ENCODE peak calls at places on chromosome 21, in six cellular contexts. L is IMR-90, X is mesendoderm, C is trophoblast cell, P is mesenchymal stem cell, U is H1. Z is an unnamed sample.

GRCh38 chr21:29105218-29105617 is 25.2 kb upstream of the MAP3K7CL start:
- DNase-seq in C (no peak), U (no peak), P (peak; percentile 45), L (peak; percentile 63), X (peak; percentile 52), Z (no peak)

GRCh38 chr21:34083357-34083756 is 10.0 kb downstream of the MRPS6 start:
- DNase-seq in L (no peak), X (no peak), U (no peak), P (no peak), C (no peak), Z (no peak)

GRCh38 chr21:29145837-29146453 is 15.5 kb downstream of the MAP3K7CL start:
- DNase-seq in P (peak; percentile 26), C (no peak), X (no peak), L (no peak), U (no peak), Z (no peak)

GRCh38 chr21:42807938-42808613 is 71.3 kb downstream of the WDR4 start:
- DNase-seq in C (no peak), U (peak; percentile 40), X (peak; percentile 45), L (no peak), P (no peak), Z (no peak)

GRCh38 chr21:34583926-34584563 is 30.9 kb downstream of the RCAN1 start:
- DNase-seq in C (no peak), P (no peak), X (no peak), L (no peak), U (no peak), Z (no peak)

GRCh38 chr21:21165063-21165645 is 166.9 kb downstream of the NCAM2 start:
- DNase-seq in U (no peak), X (peak; percentile 6), P (peak; percentile 89), L (peak; percentile 97), C (no peak), Z (no peak)

GRCh38 chr21:41317458-41317857 is 857 bp downstream of the FAM3B start:
- DNase-seq in L (no peak), X (no peak), U (no peak), C (no peak), P (no peak), Z (no peak)

GRCh38 chr21:46069719-46070279 is 28.1 kb upstream of the COL6A2 start:
- DNase-seq in U (no peak), L (no peak), C (no peak), P (no peak), X (no peak), Z (no peak)

GRCh38 chr21:16239659-16240265 is 510.0 kb downstream of the USP25 start:
- DNase-seq in P (peak; percentile 1), U (no peak), X (peak; percentile 73), L (no peak), C (peak; percentile 22), Z (no peak)

GRCh38 chr21:30349572-30349971 is 1.2 kb upstream of the KRTAP23-1 start:
- DNase-seq in L (no peak), P (no peak), U (no peak), X (peak; percentile 21), C (no peak), Z (no peak)

GRCh38 chr21:45867671-45868081 is 113.9 kb upstream of the COL6A1 start:
- DNase-seq in U (no peak), X (no peak), C (no peak), L (no peak), P (no peak), Z (no peak)

GRCh38 chr21:35226302-35226701 is 177.2 kb upstream of the RUNX1 start:
- DNase-seq in L (peak; percentile 75), U (no peak), C (no peak), X (no peak), P (peak; percentile 68), Z (no peak)

GRCh38 chr21:41923641-41924342 is 30.0 kb downstream of the C2CD2 start:
- DNase-seq in U (no peak), L (peak; percentile 47), C (no peak), X (no peak), P (no peak), Z (no peak)

GRCh38 chr21:32717851-32718316 is 9.9 kb downstream of the SYNJ1 start:
- DNase-seq in L (peak; percentile 1), P (peak; percentile 75), X (no peak), C (no peak), U (no peak), Z (peak; percentile 26)

GRCh38 chr21:23541571-23541970 is 2065.7 kb downstream of the MRPL39 start:
- DNase-seq in U (no peak), P (no peak), C (no peak), X (peak; percentile 5), L (no peak), Z (no peak)

GRCh38 chr21:23394458-23394857 is 2212.8 kb downstream of the MRPL39 start:
- DNase-seq in X (no peak), P (no peak), L (no peak), U (no peak), C (no peak), Z (no peak)

GRCh38 chr21:31573217-31573616 is 86.3 kb upstream of the SOD1 start:
- DNase-seq in C (no peak), L (no peak), P (no peak), X (no peak), U (no peak), Z (no peak)

GRCh38 chr21:42646076-42646825 is 7.2 kb upstream of the PDE9A start:
- DNase-seq in C (no peak), U (no peak), P (no peak), X (no peak), L (no peak), Z (no peak)

GRCh38 chr21:37566790-37567725 is 200.5 kb downstream of the DYRK1A start:
- DNase-seq in P (no peak), C (no peak), X (no peak), U (no peak), L (no peak), Z (no peak)

GRCh38 chr21:41283211-41283818 is 33.3 kb upstream of the FAM3B start:
- DNase-seq in P (peak; percentile 76), L (peak; percentile 87), U (no peak), C (peak; percentile 54), X (peak; percentile 79), Z (peak; percentile 55)

GRCh38 chr21:27505516-27505915 is 538.6 kb upstream of the ADAMTS5 start:
- DNase-seq in C (no peak), L (peak; percentile 70), X (no peak), P (no peak), U (no peak), Z (no peak)

GRCh38 chr21:15732290-15732995 is 2.7 kb downstream of the USP25 start:
- DNase-seq in C (no peak), X (no peak), U (no peak), L (peak; percentile 51), P (peak; percentile 76), Z (no peak)

GRCh38 chr21:27649323-27649722 is 682.4 kb upstream of the ADAMTS5 start:
- DNase-seq in C (peak; percentile 24), L (peak; percentile 97), P (peak; percentile 95), U (no peak), X (no peak), Z (no peak)

GRCh38 chr21:37149411-37149810 is 76.4 kb downstream of the TTC3 start:
- DNase-seq in U (no peak), P (peak; percentile 86), X (no peak), C (no peak), L (peak; percentile 91), Z (no peak)

GRCh38 chr21:29318354-29318753 is 19.6 kb downstream of the BACH1 start:
- DNase-seq in P (no peak), L (peak; percentile 52), C (no peak), X (no peak), U (no peak), Z (no peak)

GRCh38 chr21:42918291-42918690 is 7.1 kb downstream of the ERVH48-1 start:
- DNase-seq in L (no peak), X (no peak), C (no peak), P (no peak), U (no peak), Z (no peak)

GRCh38 chr21:25980710-25981109 is 189.9 kb downstream of the APP start:
- DNase-seq in L (no peak), U (no peak), P (no peak), X (no peak), C (peak; percentile 8), Z (no peak)

GRCh38 chr21:25986928-25987327 is 183.6 kb downstream of the APP start:
- DNase-seq in C (no peak), P (no peak), X (no peak), U (no peak), L (no peak), Z (no peak)

GRCh38 chr21:25985990-25986389 is 184.6 kb downstream of the APP start:
- DNase-seq in L (no peak), U (no peak), C (no peak), X (no peak), P (no peak), Z (no peak)

GRCh38 chr21:25984538-25984937 is 186.0 kb downstream of the APP start:
- DNase-seq in C (no peak), L (no peak), P (no peak), U (no peak), X (no peak), Z (no peak)

DNA sequence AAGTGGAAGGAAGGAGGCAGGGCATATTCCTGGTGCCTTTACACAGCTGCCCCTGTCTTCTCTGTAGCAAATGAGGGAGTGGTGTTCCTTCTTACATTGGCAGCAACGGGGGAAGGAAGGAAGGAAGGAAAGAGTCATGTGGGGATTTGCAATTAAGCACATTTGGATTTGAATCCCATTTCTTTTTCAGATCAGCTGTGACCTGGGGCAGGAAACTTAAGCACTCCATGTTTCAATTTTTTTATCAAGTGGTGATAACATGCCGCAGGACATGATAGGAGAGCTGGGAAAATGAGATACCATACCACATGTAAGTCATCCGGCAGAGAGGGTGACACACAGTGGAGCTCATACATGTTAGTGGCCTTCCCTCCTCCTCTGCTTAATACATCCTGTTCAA is 186.8 kb downstream of the APP start:
- DNase-seq in U (no peak), C (no peak), L (no peak), P (no peak), X (peak; percentile 39), Z (no peak)
- H2BK5ac ChIP-seq in U (peak overlapping the region; percentile 8), C (no peak overlapping the region), L (no peak overlapping the region), P (no peak overlapping the region), X (no peak overlapping the region), Z (no peak overlapping the region)

GRCh38 chr21:38773108-38774061 is 32.3 kb upstream of the ETS2 start:
- DNase-seq in C (peak; percentile 58), P (peak; percentile 97), X (no peak), L (peak; percentile 99), U (no peak), Z (no peak)
- H3K4me3 ChIP-seq in C (no peak overlapping the region), P (no peak overlapping the region), X (no peak overlapping the region), L (no peak overlapping the region), U (no peak overlapping the region), Z (no peak overlapping the region)

GRCh38 chr21:38982096-38982495 is 176.4 kb downstream of the ETS2 start:
- DNase-seq in C (no peak), X (peak; percentile 93), U (no peak), L (no peak), P (no peak), Z (peak; percentile 50)
- H2BK5ac ChIP-seq in C (no peak overlapping the region), X (no peak overlapping the region), U (peak overlapping the region; percentile 76), L (no peak overlapping the region), P (no peak overlapping the region), Z (no peak overlapping the region)

GRCh38 chr21:38887062-38887686 is 81.4 kb downstream of the ETS2 start:
- DNase-seq in C (no peak), X (no peak), P (no peak), U (no peak), L (no peak), Z (no peak)
- H3K4me3 ChIP-seq in C (no peak overlapping the region), X (no peak overlapping the region), P (no peak overlapping the region), U (no peak overlapping the region), L (no peak overlapping the region), Z (no peak overlapping the region)